ENCODE peak calls at places on chromosomes 16 and 17, in eight cellular contexts. J is right atrium auricular region; D is activated naive CD4-positive, alpha-beta T cell treated with anti-CD3 and anti-CD28 coated beads, Interleukin-2, amount 50 U/mL, for 72 hours; Z is EL; B is cardiac fibroblast; X is iPS-NIHi11; A is stimulated activated CD4-positive, alpha-beta T cell treated with anti-CD3 and anti-CD28 coated beads, Interleukin-2, amount 100 ng/mL, for 24 hours; V is NT2/D1. U is an unnamed sample.

GRCh38 chr16:81524382-81524781 is 79.8 kb downstream of the CMIP start:
- DNase-seq in J (no peak), D (no peak), Z (no peak), B (no peak), X (no peak), A (no peak), V (no peak), U (no peak)

GRCh38 chr17:41439375-41439774 is 1.4 kb downstream of the KRT38 start:
- DNase-seq in J (no peak), D (no peak), Z (peak), B (peak), X (no peak), A (no peak), V (no peak), U (no peak)

GRCh38 chr17:37737971-37738370 is 6.9 kb downstream of the HNF1B start:
- DNase-seq in J (no peak), D (no peak), Z (peak), B (peak), X (no peak), A (no peak), V (no peak), U (no peak)

GRCh38 chr17:16486373-16487250 is 5.4 kb downstream of the LRRC75A start:
- DNase-seq in J (peak), D (no peak), Z (peak), B (peak), X (peak), A (no peak), V (no peak), U (no peak)

GRCh38 chr17:37701424-37702020 is 43.3 kb downstream of the HNF1B start:
- DNase-seq in J (no peak), D (peak), Z (peak), B (peak), X (peak), A (peak), V (no peak), U (no peak)

GRCh38 chr17:63706346-63707102 is 6.6 kb upstream of the LIMD2 start:
- DNase-seq in J (no peak), D (no peak), Z (no peak), B (no peak), X (no peak), A (no peak), V (no peak), U (no peak)

GRCh38 chr16:68825427-68825826 is 17.9 kb upstream of the TANGO6 start:
- DNase-seq in J (no peak), D (no peak), Z (no peak), B (no peak), X (no peak), A (no peak), V (no peak), U (no peak)

GRCh38 chr17:67477687-67478086 is 100.6 kb downstream of the PITPNC1 start:
- DNase-seq in J (peak), D (peak), Z (peak), B (no peak), X (no peak), A (peak), V (no peak), U (no peak)

GRCh38 chr16:89562027-89562599 is 1.6 kb downstream of the RPL13 start:
- DNase-seq in J (no peak), D (no peak), Z (no peak), B (no peak), X (no peak), A (peak), V (no peak), U (no peak)

GRCh38 chr17:45016237-45016636 is 35.2 kb downstream of the DCAKD start:
- DNase-seq in J (no peak), D (no peak), Z (no peak), B (no peak), X (no peak), A (no peak), V (no peak), U (no peak)

GRCh38 chr17:57259817-57260216 is 3.5 kb downstream of the MSI2 start:
- DNase-seq in J (no peak), D (no peak), Z (no peak), B (no peak), X (no peak), A (no peak), V (no peak), U (no peak)

GRCh38 chr16:67395458-67396158 is 2.3 kb upstream of the TPPP3 start:
- DNase-seq in J (no peak), D (no peak), Z (peak), B (no peak), X (no peak), A (no peak), V (no peak), U (no peak)

GRCh38 chr16:53565300-53565699 is 62.3 kb upstream of the AKTIP start:
- DNase-seq in J (no peak), D (no peak), Z (no peak), B (no peak), X (no peak), A (no peak), V (no peak), U (no peak)

GRCh38 chr17:77508047-77508715 is 367.4 kb downstream of the SEC14L1 start:
- DNase-seq in J (no peak), D (no peak), Z (no peak), B (no peak), X (no peak), A (no peak), V (no peak), U (no peak)

GRCh38 chr16:75070055-75070841 is 46.3 kb downstream of the LDHD start:
- DNase-seq in J (no peak), D (no peak), Z (no peak), B (no peak), X (no peak), A (no peak), V (no peak), U (no peak)

GRCh38 chr16:89200850-89201466 is 621 bp upstream of the SLC22A31 start:
- DNase-seq in J (no peak), D (no peak), Z (no peak), B (no peak), X (peak), A (no peak), V (no peak), U (no peak)

GRCh38 chr17:31596382-31597323 is 205.2 kb downstream of the RAB11FIP4 start:
- DNase-seq in J (peak), D (no peak), Z (peak), B (peak), X (peak), A (peak), V (peak), U (no peak)

GRCh38 chr17:63699638-63700527 is at the start of gene LIMD2:
- DNase-seq in J (no peak), D (peak), Z (peak), B (peak), X (peak), A (peak), V (no peak), U (peak)

GRCh38 chr16:81813648-81814047 is 34.6 kb downstream of the PLCG2 start:
- DNase-seq in J (no peak), D (no peak), Z (no peak), B (no peak), X (no peak), A (no peak), V (no peak), U (no peak)

GRCh38 chr16:83561876-83562275 is 245.9 kb upstream of the HSBP1 start:
- DNase-seq in J (no peak), D (no peak), Z (peak), B (peak), X (peak), A (no peak), V (no peak), U (no peak)

GRCh38 chr17:49343273-49343672 is 18.8 kb downstream of the ZNF652 start:
- DNase-seq in J (no peak), D (no peak), Z (peak), B (peak), X (no peak), A (no peak), V (no peak), U (no peak)

GRCh38 chr17:929547-929946 is 50.0 kb downstream of the NXN start:
- DNase-seq in J (no peak), D (no peak), Z (no peak), B (peak), X (no peak), A (no peak), V (no peak), U (no peak)